ENCODE peak calls at places on chromosomes 13 and 19, in four cellular contexts. X, N, Y and F are unnamed samples.

GRCh38 chr13:113534236-113534860 is 43.8 kb upstream of the DCUN1D2 start:
- DNase-seq in X (no peak), N (no peak), Y (no peak), F (no peak)

GRCh38 chr13:111472559-111473460 is 152.4 kb downstream of the TEX29 start:
- DNase-seq in X (no peak), N (no peak), Y (no peak), F (no peak)

GRCh38 chr19:11581740-11582139 is 4.3 kb upstream of the ACP5 start:
- DNase-seq in X (no peak), N (no peak), Y (no peak), F (no peak)

GRCh38 chr13:22893149-22893548 is 287.6 kb upstream of the SGCG start:
- DNase-seq in X (no peak), N (no peak), Y (no peak), F (no peak)

GRCh38 chr19:5154129-5154798 is 185.4 kb downstream of the KDM4B start:
- DNase-seq in X (no peak), N (no peak), Y (peak), F (peak)

GRCh38 chr19:12880551-12881171 is 588 bp downstream of the DNASE2 start:
- DNase-seq in X (peak), N (no peak), Y (peak), F (peak)

GRCh38 chr13:30719521-30719914 is 15.8 kb upstream of the ALOX5AP start:
- DNase-seq in X (no peak), N (no peak), Y (no peak), F (no peak)

GRCh38 chr13:49560270-49561063 is 24.9 kb downstream of the RCBTB1 start:
- DNase-seq in X (no peak), N (no peak), Y (peak), F (peak)

GRCh38 chr19:50447053-50447452 is 14.4 kb downstream of the MYBPC2 start:
- DNase-seq in X (no peak), N (no peak), Y (no peak), F (no peak)

GRCh38 chr13:110418944-110419343 is 111.9 kb downstream of the COL4A2 start:
- DNase-seq in X (no peak), N (no peak), Y (no peak), F (no peak)

GRCh38 chr19:40549007-40549708 is 27.5 kb upstream of the SHKBP1 start:
- DNase-seq in X (peak), N (peak), Y (peak), F (peak)

GRCh38 chr13:48859168-48860105 is 116.3 kb upstream of the FNDC3A start:
- DNase-seq in X (no peak), N (no peak), Y (no peak), F (no peak)

GRCh38 chr13:67652887-67653286 is 422.8 kb upstream of the PCDH9 start:
- DNase-seq in X (no peak), N (no peak), Y (no peak), F (no peak)

GRCh38 chr19:17159466-17160393 is 55.4 kb upstream of the USE1 start:
- DNase-seq in X (no peak), N (no peak), Y (no peak), F (no peak)

GRCh38 chr19:14149011-14149410 is 12.6 kb upstream of the ASF1B start:
- DNase-seq in X (no peak), N (no peak), Y (no peak), F (no peak)

GRCh38 chr13:49439609-49440008 is 4.3 kb downstream of the CAB39L start:
- DNase-seq in X (no peak), N (no peak), Y (no peak), F (no peak)

GRCh38 chr13:22931576-22931975 is 249.2 kb upstream of the SGCG start:
- DNase-seq in X (no peak), N (no peak), Y (no peak), F (no peak)

GRCh38 chr19:58003153-58003828 is 671 bp upstream of the ZNF606 start:
- DNase-seq in X (no peak), N (no peak), Y (no peak), F (no peak)

GRCh38 chr13:33340631-33341030 is 55.1 kb upstream of the STARD13 start:
- DNase-seq in X (no peak), N (no peak), Y (no peak), F (no peak)

GRCh38 chr13:110799246-110800236 is 86.0 kb downstream of the ING1 start:
- DNase-seq in X (peak), N (no peak), Y (peak), F (no peak)

GRCh38 chr19:10718205-10719196 is 622 bp downstream of the DNM2 start:
- DNase-seq in X (peak), N (peak), Y (peak), F (peak)

GRCh38 chr13:111316161-111316730 is 4.2 kb upstream of the TEX29 start:
- DNase-seq in X (no peak), N (no peak), Y (no peak), F (no peak)

GRCh38 chr13:114101831-114102520 is 30.4 kb downstream of the RASA3 start:
- DNase-seq in X (peak), N (no peak), Y (peak), F (no peak)

GRCh38 chr13:114119196-114119595 is 13.2 kb downstream of the RASA3 start:
- DNase-seq in X (peak), N (no peak), Y (peak), F (peak)

GRCh38 chr13:35712907-35713685 is 236.6 kb upstream of the MAB21L1 start:
- DNase-seq in X (no peak), N (no peak), Y (no peak), F (peak)

GRCh38 chr19:56596676-56597075 is 1.6 kb downstream of the ZNF71 start:
- DNase-seq in X (no peak), N (no peak), Y (no peak), F (no peak)

GRCh38 chr19:56595548-56595899 is 422 bp downstream of the ZNF71 start:
- DNase-seq in X (no peak), N (no peak), Y (no peak), F (no peak)

GRCh38 chr19:56597696-56598095 is 2.6 kb downstream of the ZNF71 start:
- DNase-seq in X (no peak), N (no peak), Y (no peak), F (no peak)

GRCh38 chr19:56594783-56595547 is at the start of gene ZNF71:
- DNase-seq in X (peak), N (peak), Y (peak), F (peak)

GRCh38 chr19:56594446-56594782 is 688 bp upstream of the ZNF71 start:
- DNase-seq in X (no peak), N (no peak), Y (no peak), F (no peak)
- H3K4me3 ChIP-seq in X (peak), N (peak), Y (no peak), F (no peak)

DNA sequence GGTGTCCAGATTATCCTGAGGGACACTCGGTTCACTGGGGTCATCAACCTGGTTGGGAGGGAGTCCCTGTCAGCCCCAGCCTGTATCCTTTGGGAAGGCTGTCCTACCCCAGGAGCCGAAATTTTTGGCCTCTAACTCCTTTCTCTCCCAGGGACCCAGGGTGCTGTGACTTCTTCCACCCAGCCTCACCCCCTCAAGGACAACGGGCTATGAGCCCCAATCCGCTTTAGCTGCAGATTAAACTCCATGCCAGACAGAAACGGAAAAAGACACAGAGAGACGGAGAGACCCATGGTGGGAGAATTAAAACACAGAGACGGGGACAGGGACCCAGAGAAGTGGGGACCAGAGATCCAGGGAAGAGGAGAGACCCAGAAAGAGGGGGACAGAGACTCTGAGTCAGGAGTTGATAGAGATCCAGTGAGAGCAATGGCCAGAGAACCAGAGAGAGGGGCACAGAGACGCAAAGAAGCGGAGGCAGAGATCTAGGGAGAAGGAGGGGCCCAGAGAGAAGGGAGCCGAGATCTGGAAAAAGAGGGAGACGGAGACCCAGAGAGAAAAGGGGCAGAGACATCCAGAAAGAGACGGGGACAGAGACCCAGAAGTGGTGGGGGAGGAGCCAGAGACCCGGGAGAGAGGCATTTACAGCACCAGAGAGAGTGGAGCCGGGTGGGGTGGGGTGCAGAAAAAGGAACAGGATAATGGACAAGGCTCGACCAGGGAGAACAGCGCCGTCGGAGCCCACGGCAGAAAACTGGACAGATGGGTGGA is 703 bp downstream of the SLC17A7 start:
- DNase-seq in X (no peak), N (no peak), Y (no peak), F (no peak)
- H3K4me3 ChIP-seq in X (peak), N (no peak), Y (no peak), F (peak)

GRCh38 chr19:19820774-19821315 is 705 bp downstream of the ZNF506 start:
- DNase-seq in X (no peak), N (peak), Y (no peak), F (peak)
- H3K4me3 ChIP-seq in X (peak), N (peak), Y (peak), F (peak)

GRCh38 chr19:43820861-43821215 is 6.3 kb upstream of the ZNF283 start:
- DNase-seq in X (no peak), N (no peak), Y (no peak), F (no peak)

GRCh38 chr19:43820098-43820860 is 6.8 kb upstream of the ZNF283 start:
- DNase-seq in X (peak), N (no peak), Y (peak), F (peak)

GRCh38 chr19:43812689-43813088 is 10.4 kb upstream of the LYPD5 start:
- DNase-seq in X (no peak), N (no peak), Y (no peak), F (no peak)

GRCh38 chr19:43814663-43815352 is 12.3 kb upstream of the ZNF283 start:
- DNase-seq in X (no peak), N (no peak), Y (no peak), F (no peak)

DNA sequence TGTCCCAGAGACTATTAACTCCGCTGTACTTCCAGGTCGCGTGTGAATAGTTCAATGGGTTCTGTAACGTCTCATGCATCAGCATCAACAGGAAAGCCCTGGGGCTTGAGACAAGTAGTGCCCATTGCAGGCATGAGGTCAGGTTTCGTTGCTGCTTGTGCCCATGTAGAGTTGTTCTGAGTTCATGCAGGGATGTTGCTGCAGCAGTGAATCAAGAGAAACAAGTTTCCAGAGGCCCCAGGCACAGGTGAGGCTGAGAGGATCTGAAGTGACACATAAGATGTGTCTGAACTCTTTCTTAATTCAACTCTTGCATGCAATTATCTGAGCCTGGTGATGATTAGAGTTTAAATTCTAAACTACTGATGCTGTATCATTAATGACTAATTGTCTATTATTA is 8.6 kb upstream of the ZNF283 start:
- DNase-seq in X (no peak), N (no peak), Y (no peak), F (no peak)
- H3K4me3 ChIP-seq in X (no peak), N (no peak), Y (no peak), F (no peak)

GRCh38 chr19:6464070-6464873 is at the start of gene CRB3:
- DNase-seq in X (peak), N (peak), Y (peak), F (no peak)
- H3K4me3 ChIP-seq in X (no peak), N (peak), Y (peak), F (peak)